ENCODE peak calls at places on chromosomes 1 and 21, in four cellular contexts. Y is breast epithelium, C is heart left ventricle, F is dorsolateral prefrontal cortex. T is an unnamed sample.

GRCh38 chr21:15190412-15190811 is 125.6 kb upstream of the NRIP1 start:
- DNase-seq in Y (no peak), C (no peak), F (no peak), T (no peak)

GRCh38 chr1:13898406-13898805 is 198.4 kb downstream of the PRDM2 start:
- DNase-seq in Y (no peak), C (no peak), F (no peak), T (no peak)

GRCh38 chr1:207342351-207342750 is 20.9 kb downstream of the CD55 start:
- DNase-seq in Y (no peak), C (no peak), F (no peak), T (no peak)

GRCh38 chr1:238201992-238202391 is 311.3 kb upstream of the ZP4 start:
- DNase-seq in Y (no peak), C (no peak), F (no peak), T (no peak)

GRCh38 chr1:42806593-42806992 is 10.3 kb upstream of the ERMAP start:
- DNase-seq in Y (no peak), C (no peak), F (no peak), T (no peak)

GRCh38 chr1:175206687-175207086 is 14.1 kb upstream of the KIAA0040 start:
- DNase-seq in Y (no peak), C (no peak), F (no peak), T (peak)

GRCh38 chr1:39925727-39926342 is 24.1 kb upstream of the MYCL start:
- DNase-seq in Y (no peak), C (no peak), F (no peak), T (peak)

GRCh38 chr1:28684937-28685336 is 16.4 kb downstream of the GMEB1 start:
- DNase-seq in Y (no peak), C (no peak), F (no peak), T (no peak)

GRCh38 chr1:108678696-108679095 is 13.4 kb upstream of the PRPF38B start:
- DNase-seq in Y (no peak), C (no peak), F (no peak), T (no peak)

GRCh38 chr1:214219916-214220315 is 61.0 kb upstream of the SMYD2 start:
- DNase-seq in Y (no peak), C (no peak), F (no peak), T (no peak)

GRCh38 chr1:214220891-214221290 is 60.1 kb upstream of the SMYD2 start:
- DNase-seq in Y (no peak), C (no peak), F (no peak), T (no peak)

GRCh38 chr1:214228976-214229375 is 52.0 kb upstream of the SMYD2 start:
- DNase-seq in Y (no peak), C (peak), F (peak), T (no peak)

GRCh38 chr1:214229736-214230135 is 51.2 kb upstream of the SMYD2 start:
- DNase-seq in Y (no peak), C (no peak), F (no peak), T (no peak)

DNA sequence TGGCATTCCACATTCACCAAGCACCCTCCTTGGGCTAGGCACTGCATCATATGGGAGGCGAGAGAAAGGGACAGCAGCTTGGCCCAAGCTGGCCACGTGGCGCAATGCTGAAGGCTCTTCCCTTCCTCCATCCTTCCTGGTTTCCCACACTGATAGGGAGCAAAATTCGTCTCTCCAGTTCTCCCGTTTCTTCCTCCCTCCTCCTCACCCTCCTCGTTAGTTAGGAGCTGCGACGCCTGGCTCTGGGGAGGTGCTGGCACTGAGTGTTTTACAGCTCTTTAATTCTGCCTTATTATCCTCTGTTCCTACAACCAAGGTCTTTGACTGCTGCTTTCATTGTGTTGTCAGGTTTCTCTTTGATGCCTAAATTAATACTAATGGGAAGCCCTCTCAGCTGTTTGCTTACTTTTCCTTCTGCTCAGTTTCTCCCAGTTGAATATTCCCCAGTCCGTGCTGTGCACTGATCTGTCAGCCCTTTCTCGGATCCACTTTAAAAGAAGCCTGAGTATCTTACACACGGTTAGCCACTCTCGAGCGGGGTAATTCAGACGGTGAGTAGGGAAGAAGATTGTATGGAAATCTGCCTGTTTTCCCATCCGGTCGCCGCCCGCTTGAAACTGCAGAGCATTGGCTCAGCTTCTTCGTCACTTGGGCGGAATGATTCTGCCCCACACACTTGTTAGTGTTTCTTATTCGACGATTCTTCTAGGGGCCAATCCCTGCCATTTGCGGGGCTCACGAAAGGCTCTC is 56.2 kb upstream of the SMYD2 start:
- DNase-seq in Y (no peak), C (no peak), F (no peak), T (peak)
- H3K4me3 ChIP-seq in Y (peak), C (peak), F (peak), T (peak)

DNA sequence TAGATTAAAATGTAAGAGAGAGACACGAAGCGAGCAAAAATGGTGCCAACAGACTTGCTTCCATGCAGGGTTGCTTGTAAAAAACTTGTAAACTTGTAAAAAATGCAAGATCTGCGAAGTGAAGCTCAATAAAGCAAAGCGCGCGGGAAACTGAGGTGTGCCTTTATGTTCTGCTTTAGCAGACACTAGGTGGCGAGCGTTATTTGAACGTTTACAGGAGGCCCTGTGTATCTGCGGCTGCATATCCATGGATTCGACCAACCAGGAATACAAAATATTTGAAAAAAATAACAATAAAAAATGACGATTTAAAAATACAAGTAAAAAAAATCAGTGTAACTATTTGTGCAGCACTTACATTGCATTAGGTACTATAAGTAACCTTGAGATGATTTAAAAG is 1.5 kb downstream of the UBE2G2 start:
- DNase-seq in Y (no peak), C (no peak), F (no peak), T (peak)
- H3K4me3 ChIP-seq in Y (peak), C (peak), F (peak), T (peak)

GRCh38 chr21:33069994-33070811 is at the start of gene OLIG1:
- DNase-seq in Y (no peak), C (peak), F (peak), T (peak)

GRCh38 chr21:33069243-33069642 is 698 bp upstream of the OLIG1 start:
- DNase-seq in Y (no peak), C (no peak), F (no peak), T (no peak)

GRCh38 chr21:33069645-33069993 is 322 bp upstream of the OLIG1 start:
- DNase-seq in Y (no peak), C (no peak), F (no peak), T (no peak)

GRCh38 chr21:33071878-33072306 is 2.0 kb downstream of the OLIG1 start:
- DNase-seq in Y (no peak), C (no peak), F (no peak), T (peak)

GRCh38 chr21:33070921-33071877 is 1.3 kb downstream of the OLIG1 start:
- DNase-seq in Y (no peak), C (no peak), F (no peak), T (no peak)
- H3K4me3 ChIP-seq in Y (peak), C (peak), F (peak), T (peak)

DNA sequence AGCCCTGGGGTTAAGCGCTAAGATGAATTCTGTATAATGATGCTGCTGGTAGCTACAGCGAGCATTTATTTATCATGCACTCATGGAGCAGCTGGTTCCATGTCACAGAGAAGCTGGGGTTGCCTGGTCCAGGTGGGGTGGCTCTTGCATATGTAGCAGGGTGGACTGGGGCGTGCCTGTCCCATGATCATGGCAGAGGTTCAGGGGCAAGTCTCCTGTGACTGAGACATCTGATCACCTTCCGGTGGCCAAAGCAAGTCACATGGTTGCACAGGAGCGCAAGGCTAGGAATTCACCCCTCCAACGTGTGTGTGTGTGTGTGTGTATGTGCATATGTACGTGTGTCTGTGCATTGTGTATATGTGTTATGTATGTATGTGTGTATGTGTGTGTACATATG is 15.5 kb upstream of the KCNAB2 start:
- DNase-seq in Y (no peak), C (no peak), F (no peak), T (no peak)
- H3K4me3 ChIP-seq in Y (no peak), C (no peak), F (no peak), T (no peak)

GRCh38 chr1:212858055-212858460 is at the start of gene FLVCR1:
- DNase-seq in Y (peak), C (peak), F (peak), T (peak)

GRCh38 chr1:212862111-212862690 is 4.1 kb downstream of the FLVCR1 start:
- DNase-seq in Y (no peak), C (no peak), F (no peak), T (no peak)

GRCh38 chr1:212858461-212859265 is 588 bp downstream of the FLVCR1 start:
- DNase-seq in Y (no peak), C (peak), F (peak), T (peak)

GRCh38 chr1:212864201-212864600 is 6.1 kb downstream of the FLVCR1 start:
- DNase-seq in Y (no peak), C (no peak), F (no peak), T (no peak)

GRCh38 chr1:212860713-212861581 is 2.9 kb downstream of the FLVCR1 start:
- DNase-seq in Y (no peak), C (no peak), F (no peak), T (peak)
- H3K4me3 ChIP-seq in Y (no peak), C (no peak), F (peak), T (no peak)

DNA sequence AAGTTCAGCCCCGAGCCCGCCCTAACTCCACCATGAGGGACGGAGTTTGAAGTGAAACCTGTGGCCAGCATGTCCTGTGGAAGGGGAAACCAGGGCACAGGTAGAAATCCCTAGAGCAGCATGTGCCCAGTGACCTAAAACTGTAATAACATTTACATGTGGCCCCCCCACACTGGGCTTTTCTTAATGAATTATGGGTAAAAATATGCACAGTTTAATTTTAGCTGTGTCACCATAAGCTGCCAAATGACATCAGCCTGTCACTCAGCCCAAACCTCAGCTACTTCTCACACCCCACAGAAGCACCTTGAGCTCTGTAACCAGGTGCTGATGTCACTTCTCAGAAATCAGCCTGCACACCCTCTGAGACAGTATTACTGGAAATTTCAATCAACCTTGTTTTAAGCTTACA is 50.0 kb upstream of the SLC19A1 start:
- DNase-seq in Y (peak), C (no peak), F (no peak), T (no peak)
- H3K4me3 ChIP-seq in Y (no peak), C (no peak), F (no peak), T (no peak)